ENCODE peak calls at places on chromosomes 2 and 18, in seven cellular contexts. S is K562, D is heart left ventricle, J is A549, N is HepG2, E is sigmoid colon, L is IMR-90. B is an unnamed sample.

GRCh38 chr2:5937865-5938565 is 245.8 kb downstream of the SOX11 start:
- DNase-seq in E (no peak), S (no peak), D (no peak), L (no peak), J (no peak), N (no peak), B (no peak)

GRCh38 chr2:207812858-207813175 is 43.1 kb upstream of the FZD5 start:
- DNase-seq in J (no peak), S (no peak), N (no peak), L (no peak), D (no peak), E (no peak), B (no peak)

GRCh38 chr2:74205113-74205512 is 6.7 kb downstream of the MTHFD2 start:
- DNase-seq in N (no peak), J (no peak), L (no peak), S (no peak), D (no peak), E (no peak), B (no peak)

GRCh38 chr18:39801010-39801409 is 2154.0 kb upstream of the PIK3C3 start:
- DNase-seq in E (no peak), S (no peak), L (no peak), N (no peak), D (no peak), J (peak), B (no peak)

GRCh38 chr2:69975853-69976462 is 14.5 kb upstream of the ASPRV1 start:
- DNase-seq in J (no peak), S (peak), E (peak), N (peak), D (peak), L (no peak), B (no peak)

GRCh38 chr18:74411475-74411874 is 45.6 kb downstream of the DIPK1C start:
- DNase-seq in D (no peak), L (no peak), S (no peak), N (no peak), E (no peak), J (no peak), B (no peak)

GRCh38 chr2:241272298-241272721 is 43.2 kb downstream of the HDLBP start:
- DNase-seq in L (no peak), J (peak), E (peak), S (peak), N (no peak), D (peak), B (peak)

GRCh38 chr18:69636529-69637301 is 236.0 kb downstream of the DOK6 start:
- DNase-seq in J (no peak), S (no peak), E (no peak), L (no peak), D (no peak), N (peak), B (no peak)

GRCh38 chr2:200356794-200357472 is 50.4 kb downstream of the SPATS2L start:
- DNase-seq in J (no peak), L (peak), S (no peak), D (no peak), E (no peak), N (no peak), B (no peak)

GRCh38 chr18:48037481-48038271 is 107.2 kb upstream of the SMAD2 start:
- DNase-seq in E (peak), N (no peak), S (no peak), D (no peak), J (peak), L (no peak), B (peak)

GRCh38 chr2:51995293-51995692 is 963.4 kb upstream of the NRXN1 start:
- DNase-seq in D (no peak), L (peak), N (no peak), J (no peak), S (no peak), E (no peak), B (no peak)

GRCh38 chr2:50614056-50614455 is 417.9 kb downstream of the NRXN1 start:
- DNase-seq in N (no peak), S (no peak), L (peak), D (no peak), E (no peak), J (no peak), B (no peak)

GRCh38 chr2:25386662-25387478 is 45.1 kb upstream of the DNMT3A start:
- DNase-seq in S (no peak), E (no peak), L (no peak), J (no peak), N (no peak), D (no peak), B (no peak)

GRCh38 chr2:33673937-33674336 is 74.8 kb upstream of the FAM98A start:
- DNase-seq in D (no peak), S (no peak), J (peak), E (no peak), L (peak), N (no peak), B (no peak)

GRCh38 chr2:239502430-239503221 is 101.8 kb upstream of the HDAC4 start:
- DNase-seq in N (no peak), L (no peak), D (no peak), E (no peak), J (no peak), S (no peak), B (no peak)

GRCh38 chr2:239498981-239499633 is 98.3 kb upstream of the HDAC4 start:
- DNase-seq in D (peak), N (no peak), E (peak), L (no peak), J (no peak), S (no peak), B (peak)

GRCh38 chr2:239500915-239501630 is 100.3 kb upstream of the HDAC4 start:
- DNase-seq in S (no peak), N (no peak), D (no peak), L (no peak), J (no peak), E (no peak), B (no peak)

GRCh38 chr2:239498576-239498975 is 97.8 kb upstream of the HDAC4 start:
- DNase-seq in S (no peak), E (no peak), J (no peak), L (no peak), D (no peak), N (no peak), B (no peak)

DNA sequence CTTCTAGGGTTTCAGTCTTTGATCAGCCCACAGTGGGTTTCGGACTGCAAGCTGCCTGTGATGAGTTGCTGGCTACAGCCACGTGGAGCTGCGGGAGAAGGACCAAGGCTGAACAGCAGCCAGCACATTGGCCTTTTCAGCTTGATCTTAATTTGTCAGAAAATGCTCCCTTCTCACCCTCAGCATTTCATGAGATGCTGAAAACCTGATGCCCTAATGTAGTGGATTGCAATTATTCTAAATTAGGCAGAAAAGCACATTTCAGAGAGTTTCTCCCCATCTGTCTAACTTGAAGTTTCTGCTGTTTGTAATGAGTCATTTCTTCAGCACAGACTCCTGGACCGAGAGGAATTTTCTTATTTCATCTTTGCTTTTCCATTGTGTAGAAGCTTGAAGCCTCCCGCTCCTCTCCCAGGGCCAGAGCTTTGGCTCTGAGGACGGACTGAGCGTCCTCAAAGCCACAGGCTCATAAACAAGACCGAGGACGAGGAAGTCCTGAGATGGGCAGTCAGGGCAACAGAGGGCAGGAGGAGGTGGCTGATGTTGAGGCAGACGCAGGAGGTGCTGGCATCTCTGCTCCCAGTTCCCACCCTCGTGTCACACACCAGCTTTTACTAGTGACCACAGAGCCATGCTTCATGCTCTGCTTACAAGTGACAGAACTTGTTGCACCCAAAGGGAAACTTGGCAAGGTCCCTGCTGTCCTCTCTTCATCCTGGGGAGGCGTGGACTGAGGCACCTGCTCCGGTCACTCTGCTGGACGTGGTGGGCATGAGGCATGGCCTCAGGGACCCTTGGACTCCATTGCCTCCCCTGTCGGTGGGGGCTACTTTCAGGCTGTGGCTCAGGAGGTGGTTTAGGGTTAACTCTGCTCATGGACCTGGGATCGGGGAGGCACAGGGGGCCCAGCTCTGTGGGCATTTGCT is 99.4 kb upstream of the HDAC4 start:
- DNase-seq in N (no peak), J (no peak), S (no peak), E (no peak), D (no peak), L (no peak), B (no peak)
- H3K27ac ChIP-seq in N (no peak), J (no peak), S (no peak), E (no peak), D (no peak), L (no peak), B (peak)

GRCh38 chr2:124666976-124667375 is 641.9 kb downstream of the CNTNAP5 start:
- DNase-seq in D (no peak), S (no peak), L (peak), N (no peak), E (no peak), J (no peak), B (no peak)

GRCh38 chr2:124664363-124664762 is 639.3 kb downstream of the CNTNAP5 start:
- DNase-seq in S (no peak), L (no peak), D (peak), E (no peak), J (no peak), N (no peak), B (no peak)

GRCh38 chr2:124663293-124663997 is 638.4 kb downstream of the CNTNAP5 start:
- DNase-seq in E (no peak), D (no peak), S (no peak), J (no peak), N (no peak), L (no peak), B (no peak)

GRCh38 chr2:124670187-124670586 is 645.1 kb downstream of the CNTNAP5 start:
- DNase-seq in D (no peak), J (no peak), S (no peak), E (no peak), N (no peak), L (no peak), B (no peak)

GRCh38 chr2:124668161-124668560 is 643.1 kb downstream of the CNTNAP5 start:
- DNase-seq in N (no peak), D (no peak), L (peak), S (no peak), J (no peak), E (no peak), B (no peak)
- TF ChIP-seq POLR2A in N (no peak), D (no peak), L (no peak), S (no peak), J (no peak), E (no peak), B (no peak)

GRCh38 chr2:1830936-1831616 is 86.8 kb upstream of the PXDN start:
- DNase-seq in N (no peak), L (peak), E (no peak), S (no peak), D (no peak), J (no peak), B (no peak)
- H3K4me3 ChIP-seq in N (no peak), L (no peak), E (no peak), S (no peak), D (no peak), J (no peak), B (no peak)

GRCh38 chr2:226759768-226760167 is 39.9 kb downstream of the IRS1 start:
- DNase-seq in L (no peak), J (no peak), N (no peak), S (no peak), E (no peak), D (peak), B (no peak)
- H3K27ac ChIP-seq in L (peak), J (peak), N (peak), S (no peak), E (peak), D (peak), B (no peak)